ENCODE peak calls at places on chromosomes 13 and 19, in ten cellular contexts. X, D, L, I, P, O, R, Z, B and W are unnamed samples. For H3K9me3, the result is how much of the 10 kb centered on the place peaks cover.

GRCh38 chr13:30616927-30617314 is 799 bp upstream of the USPL1 start:
- DNase-seq in R (peak), L (peak), I (peak), O (peak), D (peak), Z (peak), P (peak), B (peak), X (peak), W (no peak)

GRCh38 chr13:34357435-34358232 is 539.7 kb downstream of the RFC3 start:
- DNase-seq in O (no peak), R (no peak), D (no peak), Z (no peak), B (peak), X (no peak), L (peak), I (no peak), P (no peak), W (no peak)

GRCh38 chr13:45205124-45205523 is 4.3 kb upstream of the KCTD4 start:
- DNase-seq in B (no peak), R (no peak), D (no peak), L (no peak), X (no peak), O (no peak), I (no peak), Z (no peak), P (no peak), W (no peak)

GRCh38 chr13:44331912-44332840 is 41.4 kb upstream of the SERP2 start:
- DNase-seq in O (peak), L (peak), I (no peak), Z (peak), B (no peak), X (peak), P (no peak), D (peak), R (peak), W (peak)

GRCh38 chr13:109667754-109668360 is 118.5 kb downstream of the IRS2 start:
- DNase-seq in O (no peak), Z (no peak), X (no peak), B (no peak), L (no peak), D (no peak), P (no peak), I (no peak), R (no peak), W (no peak)

GRCh38 chr19:35781650-35782049 is 6.3 kb downstream of the ARHGAP33 start:
- DNase-seq in B (no peak), L (no peak), D (no peak), P (no peak), I (no peak), Z (no peak), R (no peak), X (no peak), O (no peak), W (no peak)

GRCh38 chr13:37878921-37879320 is 9.3 kb upstream of the TRPC4 start:
- DNase-seq in D (no peak), L (no peak), X (no peak), Z (no peak), B (no peak), P (no peak), I (no peak), O (no peak), R (no peak), W (no peak)

GRCh38 chr19:42135836-42136235 is 3.6 kb upstream of the POU2F2 start:
- DNase-seq in D (no peak), P (no peak), I (no peak), X (no peak), R (no peak), L (no peak), B (no peak), O (no peak), Z (no peak), W (no peak)

GRCh38 chr19:44925114-44925891 is 10.9 kb downstream of the APOC1 start:
- DNase-seq in R (peak), Z (peak), B (no peak), O (peak), L (peak), D (peak), X (peak), P (no peak), I (no peak), W (peak)

GRCh38 chr13:66689037-66689619 is 541.0 kb downstream of the PCDH9 start:
- DNase-seq in X (no peak), L (no peak), B (peak), D (no peak), Z (no peak), R (no peak), P (no peak), I (no peak), O (no peak), W (no peak)

GRCh38 chr13:37701306-37701705 is 102.7 kb upstream of the POSTN start:
- DNase-seq in P (no peak), D (no peak), Z (no peak), I (no peak), L (peak), B (no peak), X (no peak), R (no peak), O (peak), W (no peak)

GRCh38 chr19:2482354-2483038 is 6.6 kb downstream of the GADD45B start:
- DNase-seq in P (no peak), O (no peak), X (no peak), B (no peak), R (no peak), L (no peak), D (no peak), I (no peak), Z (no peak), W (no peak)

GRCh38 chr19:54047626-54048025 is 16.1 kb downstream of the VSTM1 start:
- DNase-seq in R (no peak), L (no peak), D (no peak), I (no peak), B (no peak), O (no peak), Z (no peak), X (no peak), P (no peak), W (no peak)

GRCh38 chr19:35049456-35049855 is 7.9 kb downstream of the HPN start:
- DNase-seq in D (no peak), X (no peak), P (no peak), L (no peak), I (no peak), O (no peak), B (no peak), Z (no peak), R (no peak), W (no peak)

GRCh38 chr13:27117947-27118346 is 53.7 kb downstream of the USP12 start:
- DNase-seq in B (no peak), P (no peak), X (no peak), L (no peak), D (no peak), R (no peak), O (no peak), Z (no peak), I (no peak), W (no peak)

GRCh38 chr13:37194428-37194861 is 89.0 kb upstream of the CSNK1A1L start:
- DNase-seq in I (no peak), B (no peak), L (peak), X (no peak), D (no peak), P (no peak), O (no peak), Z (no peak), R (no peak), W (no peak)

GRCh38 chr13:76620036-76620435 is 266.2 kb downstream of the KCTD12 start:
- DNase-seq in B (no peak), I (no peak), Z (no peak), L (no peak), D (no peak), R (no peak), O (no peak), X (no peak), P (no peak), W (no peak)

GRCh38 chr13:77176350-77176749 is 149.4 kb upstream of the FBXL3 start:
- DNase-seq in Z (no peak), L (peak), O (no peak), B (no peak), X (no peak), D (no peak), R (no peak), P (no peak), I (no peak), W (no peak)

GRCh38 chr19:3284759-3285646 is 60.5 kb downstream of the CELF5 start:
- DNase-seq in I (peak), R (peak), X (peak), D (peak), B (peak), Z (peak), P (peak), L (peak), O (no peak), W (peak)

DNA sequence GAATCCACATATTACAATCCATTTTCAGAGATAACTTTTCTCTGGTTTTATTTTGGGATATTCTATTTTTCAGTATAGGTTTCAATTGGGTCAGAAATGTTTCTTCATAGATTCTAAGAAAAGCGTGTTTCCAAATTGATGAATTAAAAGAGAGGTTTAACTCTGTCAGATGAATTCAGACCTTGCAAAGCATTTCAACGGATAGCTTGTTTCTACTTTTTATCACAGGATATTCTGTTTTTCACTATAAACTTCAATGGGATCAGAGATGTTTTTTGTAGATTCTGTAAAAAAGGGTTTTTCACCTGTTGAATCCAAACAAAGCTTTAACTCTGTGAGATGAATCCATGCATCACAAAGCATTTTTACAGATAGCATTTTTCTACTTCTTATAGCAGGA is 1498.1 kb downstream of the UQCRFS1 start:
- DNase-seq in P (no peak), R (no peak), Z (no peak), O (no peak), D (no peak), X (no peak), I (no peak), L (no peak), B (no peak), W (no peak)
- H3K9me3 ChIP-seq in P (under half), R (under half), Z (under half), O (under half), D (under half), X (under half), I (under half), L (under half), B (half or more), W (under half)

GRCh38 chr19:55253264-55253663 is 5.6 kb downstream of the PPP6R1 start:
- DNase-seq in B (no peak), I (no peak), P (no peak), O (no peak), X (no peak), L (no peak), D (no peak), R (no peak), Z (no peak), W (no peak)

GRCh38 chr19:55255618-55256423 is 3.0 kb downstream of the PPP6R1 start:
- DNase-seq in L (peak), P (no peak), Z (no peak), B (peak), I (no peak), D (peak), X (no peak), O (no peak), R (no peak), W (peak)

GRCh38 chr19:55252760-55253159 is 6.1 kb downstream of the PPP6R1 start:
- DNase-seq in Z (no peak), B (no peak), R (no peak), O (no peak), L (no peak), P (no peak), I (no peak), X (no peak), D (no peak), W (no peak)

GRCh38 chr19:55254625-55254977 is 4.2 kb downstream of the PPP6R1 start:
- DNase-seq in Z (no peak), P (no peak), X (no peak), O (no peak), L (no peak), R (no peak), D (no peak), B (no peak), I (no peak), W (no peak)

GRCh38 chr19:55253842-55254624 is 4.8 kb downstream of the PPP6R1 start:
- DNase-seq in O (no peak), I (no peak), P (no peak), R (no peak), Z (no peak), X (no peak), L (no peak), B (no peak), D (peak), W (no peak)
- H3K4me3 ChIP-seq in O (no peak), I (peak), P (peak), R (no peak), Z (no peak), X (peak), L (no peak), B (no peak), D (peak), W (no peak)

DNA sequence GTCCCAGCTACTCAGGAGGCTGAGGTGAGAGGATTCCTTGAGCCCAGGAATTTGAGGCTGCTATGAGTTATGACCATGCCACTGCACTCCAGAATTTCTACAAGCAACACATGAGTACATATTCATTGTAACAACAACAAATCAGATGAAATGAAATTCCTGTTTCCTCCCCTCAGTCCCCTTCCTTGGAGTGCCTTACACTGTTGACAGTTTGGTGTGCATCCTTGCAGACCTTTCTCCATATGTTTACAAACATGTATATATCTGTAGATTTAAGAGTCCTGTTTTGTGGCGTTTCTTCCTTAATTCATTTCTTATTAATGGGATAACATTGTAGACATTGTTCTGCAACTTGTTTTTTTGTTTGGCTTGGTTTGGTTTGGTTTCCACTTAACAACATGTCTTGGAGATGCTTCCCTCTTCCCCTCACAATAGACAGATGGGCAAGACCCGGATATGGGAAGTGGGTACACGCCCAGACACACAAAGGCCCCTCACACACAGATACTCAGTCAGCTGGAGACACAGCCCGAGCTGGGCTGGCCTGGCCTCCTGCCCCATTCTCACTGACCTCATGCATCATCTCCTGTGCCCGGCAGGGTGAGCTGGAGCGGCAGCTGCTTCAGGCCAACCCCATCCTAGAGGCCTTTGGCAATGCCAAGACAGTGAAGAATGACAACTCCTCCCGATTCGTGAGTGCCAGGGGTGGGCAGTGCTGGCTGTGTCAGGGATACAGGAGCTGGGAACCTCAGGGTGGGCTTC is 21.7 kb downstream of the MYH14 start:
- DNase-seq in L (no peak), X (peak), O (no peak), I (no peak), B (no peak), P (no peak), R (no peak), D (no peak), Z (no peak), W (peak)
- H3K9me3 ChIP-seq in L (under half), X (under half), O (under half), I (under half), B (under half), P (under half), R (under half), D (under half), Z (under half), W (under half)

GRCh38 chr19:39336483-39336882 is 640 bp upstream of the GMFG start:
- DNase-seq in I (no peak), Z (no peak), P (no peak), O (no peak), L (no peak), D (no peak), B (no peak), X (no peak), R (no peak), W (no peak)

GRCh38 chr19:39332293-39332692 is 3.5 kb downstream of the GMFG start:
- DNase-seq in Z (no peak), X (no peak), O (no peak), I (no peak), B (no peak), R (no peak), D (no peak), P (no peak), L (no peak), W (no peak)

GRCh38 chr19:39334444-39334976 is 1.3 kb downstream of the GMFG start:
- DNase-seq in O (no peak), Z (no peak), P (no peak), L (no peak), I (no peak), R (no peak), B (no peak), D (no peak), X (no peak), W (no peak)

GRCh38 chr19:39333507-39333906 is 2.3 kb downstream of the GMFG start:
- DNase-seq in L (no peak), P (no peak), D (no peak), X (no peak), B (no peak), I (no peak), R (no peak), Z (no peak), O (no peak), W (no peak)

DNA sequence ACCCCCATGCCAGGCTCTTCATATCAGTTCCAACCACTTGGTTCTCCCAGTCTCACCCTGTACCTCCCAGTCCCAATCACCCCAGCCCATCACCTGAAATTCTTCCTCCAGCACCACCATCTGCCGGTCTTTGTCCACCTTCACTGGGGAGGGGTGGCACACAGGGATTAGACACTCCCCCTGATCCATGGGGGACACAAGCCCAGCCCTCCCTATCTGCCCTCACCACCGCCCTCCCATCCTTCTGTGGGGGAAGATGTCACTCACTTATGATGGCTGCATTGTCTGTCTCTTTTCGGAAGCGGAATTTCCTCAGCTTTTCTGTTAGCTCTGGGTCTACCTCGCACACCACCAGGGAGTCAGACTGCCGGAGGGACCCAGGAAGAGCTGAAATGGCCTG is 675 bp downstream of the GMFG start:
- DNase-seq in D (peak), R (no peak), I (no peak), Z (no peak), L (no peak), B (no peak), P (no peak), O (no peak), X (no peak), W (no peak)
- H3K4me3 ChIP-seq in D (peak), R (no peak), I (peak), Z (peak), L (no peak), B (no peak), P (peak), O (peak), X (peak), W (peak)

GRCh38 chr19:22503524-22503923 is 81.4 kb upstream of the ZNF98 start:
- DNase-seq in O (no peak), D (no peak), Z (no peak), X (no peak), B (no peak), P (no peak), L (no peak), R (no peak), I (no peak), W (no peak)
- H3K9me3 ChIP-seq in O (under half), D (under half), Z (under half), X (half or more), B (half or more), P (under half), L (under half), R (under half), I (half or more), W (under half)

GRCh38 chr19:7832009-7832408 is 2.0 kb downstream of the EVI5L start:
- DNase-seq in L (no peak), I (no peak), O (no peak), P (no peak), Z (no peak), D (no peak), X (no peak), B (no peak), R (no peak), W (no peak)

GRCh38 chr19:7831452-7831851 is 1.4 kb downstream of the EVI5L start:
- DNase-seq in D (no peak), R (no peak), P (no peak), I (no peak), X (no peak), Z (peak), L (peak), B (peak), O (no peak), W (no peak)

GRCh38 chr19:7829561-7830271 is at the start of gene EVI5L:
- DNase-seq in P (peak), L (peak), Z (peak), O (peak), R (peak), X (peak), I (peak), D (peak), B (peak), W (peak)

GRCh38 chr19:7830272-7830771 is 304 bp downstream of the EVI5L start:
- DNase-seq in L (no peak), B (no peak), X (peak), R (no peak), I (no peak), D (no peak), Z (peak), P (peak), O (no peak), W (peak)

DNA sequence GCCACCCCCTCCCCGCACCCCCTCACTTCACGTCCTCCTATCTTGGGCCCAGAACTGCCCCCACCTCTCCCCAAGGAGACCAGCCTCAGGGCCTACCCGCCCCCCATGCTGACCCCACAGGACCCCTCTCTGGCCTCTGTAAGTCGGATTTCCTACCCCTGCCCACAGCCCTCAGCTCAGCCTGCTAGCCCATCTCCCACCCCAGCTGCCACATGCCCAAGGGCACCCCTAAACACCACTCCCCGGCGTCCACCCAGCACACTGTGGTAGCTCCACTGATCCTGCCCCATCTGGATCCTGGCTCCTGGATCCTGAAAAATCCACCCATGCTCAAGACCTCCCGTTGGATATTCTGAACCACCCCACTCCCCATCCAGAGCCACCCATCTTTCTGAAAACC is 805 bp downstream of the EVI5L start:
- DNase-seq in L (no peak), O (no peak), D (no peak), I (no peak), X (no peak), Z (no peak), R (no peak), P (no peak), B (no peak), W (no peak)
- H3K4me3 ChIP-seq in L (peak), O (peak), D (peak), I (peak), X (peak), Z (peak), R (peak), P (peak), B (peak), W (peak)

GRCh38 chr19:6731822-6732221 is 5.6 kb downstream of the GPR108 start:
- DNase-seq in B (no peak), Z (no peak), O (no peak), X (no peak), D (no peak), R (no peak), P (no peak), L (no peak), I (no peak), W (peak)

GRCh38 chr19:6733338-6734095 is 3.9 kb downstream of the GPR108 start:
- DNase-seq in D (no peak), P (no peak), L (no peak), Z (no peak), I (no peak), B (no peak), O (no peak), X (no peak), R (no peak), W (peak)

GRCh38 chr19:6734096-6734696 is 3.2 kb downstream of the GPR108 start:
- DNase-seq in D (no peak), Z (no peak), L (no peak), I (no peak), O (no peak), P (no peak), R (no peak), X (no peak), B (no peak), W (peak)

GRCh38 chr19:6730941-6731670 is 6.3 kb downstream of the GPR108 start:
- DNase-seq in O (no peak), X (no peak), R (no peak), Z (peak), L (no peak), P (no peak), B (no peak), I (no peak), D (no peak), W (no peak)

GRCh38 chr19:6732803-6733337 is 4.5 kb downstream of the GPR108 start:
- DNase-seq in P (no peak), O (no peak), L (no peak), R (no peak), B (no peak), D (no peak), Z (no peak), I (no peak), X (no peak), W (peak)
- H3K9me3 ChIP-seq in P (under half), O (under half), L (under half), R (under half), B (under half), D (under half), Z (under half), I (under half), X (under half), W (under half)

GRCh38 chr13:74210693-74211393 is 76.6 kb upstream of the KLF12 start:
- DNase-seq in X (no peak), R (peak), Z (no peak), O (peak), B (peak), L (peak), P (no peak), D (no peak), I (no peak), W (peak)
- H3K4me3 ChIP-seq in X (no peak), R (no peak), Z (no peak), O (no peak), B (no peak), L (peak), P (no peak), D (no peak), I (no peak), W (no peak)